ENCODE peak calls at places on chromosomes 13 and 19, in eight cellular contexts. R is heart left ventricle; P is fibroblast of the aortic adventitia; F is neuronal stem cell; L is pancreas; T is kidney epithelial cell; J is Jurkat, Clone E6-1; N is fibroblast of pulmonary artery. V is an unnamed sample.

GRCh38 chr19:18168673-18169381 is 4.8 kb upstream of the IFI30 start:
- DNase-seq in R (no peak), P (no peak), F (no peak), L (no peak), T (no peak), J (no peak), N (no peak), V (no peak)

GRCh38 chr19:48330012-48330681 is 4.8 kb downstream of the EMP3 start:
- DNase-seq in R (peak), P (no peak), F (peak), L (peak), T (no peak), J (peak), N (no peak), V (peak)

GRCh38 chr19:19554074-19555023 is 16.3 kb downstream of the CILP2 start:
- DNase-seq in R (no peak), P (peak), F (no peak), L (no peak), T (no peak), J (peak), N (peak), V (peak)

GRCh38 chr13:32902898-32903297 is 113.3 kb upstream of the KL start:
- DNase-seq in R (peak), P (peak), F (no peak), L (peak), T (no peak), J (no peak), N (peak), V (no peak)

GRCh38 chr19:12997225-12997966 is 2.1 kb downstream of the NFIX start:
- DNase-seq in R (no peak), P (no peak), F (no peak), L (no peak), T (no peak), J (no peak), N (no peak), V (no peak)

GRCh38 chr13:75861786-75862185 is 225.7 kb downstream of the LMO7 start:
- DNase-seq in R (no peak), P (peak), F (no peak), L (no peak), T (no peak), J (no peak), N (no peak), V (no peak)

GRCh38 chr19:47762151-47762550 is 16.4 kb upstream of the SELENOW start:
- DNase-seq in R (no peak), P (no peak), F (no peak), L (no peak), T (no peak), J (no peak), N (no peak), V (no peak)

GRCh38 chr19:5342573-5343201 is 2.1 kb upstream of the PTPRS start:
- DNase-seq in R (no peak), P (no peak), F (no peak), L (no peak), T (no peak), J (no peak), N (no peak), V (no peak)

GRCh38 chr13:61466280-61466679 is 50.6 kb upstream of the PCDH20 start:
- DNase-seq in R (no peak), P (no peak), F (no peak), L (no peak), T (no peak), J (no peak), N (no peak), V (no peak)

GRCh38 chr19:33428627-33429013 is 55.1 kb downstream of the CEBPG start:
- DNase-seq in R (no peak), P (no peak), F (no peak), L (no peak), T (no peak), J (no peak), N (no peak), V (no peak)

GRCh38 chr13:58907347-58907746 is 1256.4 kb downstream of the DIAPH3 start:
- DNase-seq in R (no peak), P (no peak), F (no peak), L (no peak), T (no peak), J (no peak), N (peak), V (no peak)

GRCh38 chr19:15399635-15400034 is 19.2 kb downstream of the AKAP8L start:
- DNase-seq in R (no peak), P (no peak), F (no peak), L (no peak), T (no peak), J (no peak), N (no peak), V (no peak)

GRCh38 chr19:55753401-55753800 is 5.5 kb upstream of the RFPL4A start:
- DNase-seq in R (no peak), P (no peak), F (no peak), L (peak), T (no peak), J (no peak), N (no peak), V (no peak)

GRCh38 chr13:37208052-37208451 is 102.6 kb upstream of the CSNK1A1L start:
- DNase-seq in R (no peak), P (no peak), F (no peak), L (no peak), T (no peak), J (no peak), N (no peak), V (no peak)

GRCh38 chr13:98397221-98397620 is 179.7 kb downstream of the STK24 start:
- DNase-seq in R (no peak), P (peak), F (no peak), L (no peak), T (no peak), J (no peak), N (peak), V (no peak)

GRCh38 chr13:74870865-74871264 is 611.1 kb downstream of the TBC1D4 start:
- DNase-seq in R (no peak), P (peak), F (no peak), L (no peak), T (no peak), J (no peak), N (peak), V (no peak)

GRCh38 chr13:52776726-52777125 is 37.1 kb upstream of the CNMD start:
- DNase-seq in R (no peak), P (no peak), F (no peak), L (no peak), T (no peak), J (no peak), N (no peak), V (no peak)

GRCh38 chr13:43016226-43016625 is 7.2 kb upstream of the DNAJC15 start:
- DNase-seq in R (no peak), P (no peak), F (no peak), L (no peak), T (no peak), J (no peak), N (no peak), V (no peak)

GRCh38 chr19:46622118-46622446 is 2.8 kb downstream of the PTGIR start:
- DNase-seq in R (no peak), P (no peak), F (no peak), L (no peak), T (no peak), J (no peak), N (no peak), V (no peak)

GRCh38 chr19:33905473-33905936 is 108.8 kb downstream of the KCTD15 start:
- DNase-seq in R (peak), P (no peak), F (peak), L (peak), T (no peak), J (no peak), N (no peak), V (no peak)

GRCh38 chr19:51123381-51124186 is 1.1 kb upstream of the SIGLEC9 start:
- DNase-seq in R (no peak), P (no peak), F (no peak), L (no peak), T (no peak), J (peak), N (no peak), V (peak)
- H3K4me3 ChIP-seq in R (no peak), P (no peak), F (no peak), L (no peak), T (no peak), J (no peak), N (no peak), V (peak)

GRCh38 chr13:112072531-112073244 is 5.7 kb downstream of the SOX1 start:
- DNase-seq in R (no peak), P (no peak), F (peak), L (no peak), T (no peak), J (no peak), N (no peak), V (no peak)
- H3K4me3 ChIP-seq in R (peak), P (no peak), F (peak), L (no peak), T (no peak), J (no peak), N (no peak), V (no peak)

DNA sequence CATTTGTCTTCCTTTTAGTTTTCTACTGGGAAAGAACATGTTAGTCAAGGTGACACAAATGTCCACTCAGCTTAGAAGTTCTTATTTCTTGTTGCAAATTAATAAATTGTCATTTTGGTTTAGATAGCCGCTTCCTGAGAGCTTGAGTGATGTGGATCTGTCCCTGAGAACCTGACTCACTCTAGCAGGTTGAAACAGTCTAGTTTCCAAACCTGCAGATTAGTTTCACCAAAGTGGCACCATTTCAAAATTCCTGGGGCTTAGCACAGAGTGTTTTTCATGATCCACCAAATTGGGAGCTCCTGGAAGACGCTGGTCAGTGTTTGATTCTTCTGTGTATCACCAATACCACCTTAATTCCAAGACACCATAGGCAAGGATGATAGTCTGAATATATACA is 119.4 kb upstream of the TSC22D1 start:
- DNase-seq in R (no peak), P (no peak), F (no peak), L (no peak), T (no peak), J (no peak), N (no peak), V (no peak)
- H3K4me3 ChIP-seq in R (no peak), P (no peak), F (no peak), L (no peak), T (no peak), J (no peak), N (no peak), V (no peak)

GRCh38 chr19:39157997-39158389 is 32.4 kb downstream of the PAK4 start:
- DNase-seq in R (no peak), P (no peak), F (no peak), L (no peak), T (no peak), J (no peak), N (no peak), V (no peak)

GRCh38 chr19:39157275-39157996 is 31.9 kb downstream of the PAK4 start:
- DNase-seq in R (no peak), P (peak), F (no peak), L (no peak), T (no peak), J (no peak), N (no peak), V (no peak)

GRCh38 chr19:39156230-39156890 is 30.8 kb downstream of the PAK4 start:
- DNase-seq in R (no peak), P (no peak), F (no peak), L (peak), T (no peak), J (no peak), N (no peak), V (no peak)

GRCh38 chr19:39155741-39156140 is 30.2 kb downstream of the PAK4 start:
- DNase-seq in R (no peak), P (no peak), F (no peak), L (no peak), T (no peak), J (no peak), N (no peak), V (no peak)

GRCh38 chr19:39156891-39157230 is 31.3 kb downstream of the PAK4 start:
- DNase-seq in R (no peak), P (no peak), F (no peak), L (no peak), T (no peak), J (no peak), N (no peak), V (no peak)
- H3K4me3 ChIP-seq in R (no peak), P (peak), F (no peak), L (no peak), T (no peak), J (no peak), N (no peak), V (no peak)

DNA sequence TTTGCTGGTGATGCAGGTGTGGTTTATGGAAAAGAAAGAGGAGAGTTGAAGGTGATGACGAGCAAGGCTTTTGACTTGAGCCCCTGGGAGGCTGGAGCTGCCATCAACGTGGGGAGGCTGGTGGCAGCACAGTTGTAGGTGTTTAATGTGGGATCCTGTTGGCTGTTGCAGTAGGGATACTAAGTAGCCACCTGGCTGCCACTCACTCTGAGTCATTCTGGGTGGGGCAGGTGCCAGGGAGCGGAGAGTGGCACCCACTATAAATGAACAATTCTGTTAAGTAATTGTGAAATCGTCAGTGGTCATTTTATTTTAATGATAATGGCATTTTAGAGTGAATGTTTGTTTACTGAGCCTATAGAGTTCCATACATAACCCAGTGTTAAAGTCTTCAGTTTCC is 9.8 kb downstream of the ZNF317 start:
- DNase-seq in R (no peak), P (no peak), F (no peak), L (no peak), T (no peak), J (no peak), N (no peak), V (no peak)
- H3K4me3 ChIP-seq in R (no peak), P (no peak), F (no peak), L (no peak), T (no peak), J (no peak), N (no peak), V (no peak)

GRCh38 chr19:281156-281853 is 9.9 kb downstream of the PLPP2 start:
- DNase-seq in R (no peak), P (no peak), F (no peak), L (no peak), T (no peak), J (no peak), N (no peak), V (no peak)

GRCh38 chr19:279656-280055 is 11.5 kb downstream of the PLPP2 start:
- DNase-seq in R (no peak), P (no peak), F (no peak), L (no peak), T (no peak), J (no peak), N (no peak), V (no peak)

GRCh38 chr19:280541-281007 is 10.6 kb downstream of the PLPP2 start:
- DNase-seq in R (no peak), P (no peak), F (peak), L (no peak), T (no peak), J (no peak), N (no peak), V (no peak)

GRCh38 chr19:277581-278165 is 13.5 kb downstream of the PLPP2 start:
- DNase-seq in R (no peak), P (peak), F (peak), L (no peak), T (no peak), J (no peak), N (peak), V (no peak)

GRCh38 chr19:279231-279630 is 12.0 kb downstream of the PLPP2 start:
- DNase-seq in R (no peak), P (no peak), F (no peak), L (no peak), T (no peak), J (no peak), N (no peak), V (no peak)
- H3K4me3 ChIP-seq in R (no peak), P (no peak), F (no peak), L (no peak), T (no peak), J (no peak), N (no peak), V (no peak)

GRCh38 chr13:41017153-41017552 is 2.0 kb downstream of the ELF1 start:
- DNase-seq in R (no peak), P (no peak), F (no peak), L (no peak), T (no peak), J (no peak), N (no peak), V (peak)

GRCh38 chr13:41018583-41018909 is 570 bp downstream of the ELF1 start:
- DNase-seq in R (no peak), P (no peak), F (no peak), L (no peak), T (no peak), J (no peak), N (no peak), V (no peak)

GRCh38 chr13:41019578-41020347 is 647 bp upstream of the ELF1 start:
- DNase-seq in R (no peak), P (no peak), F (no peak), L (no peak), T (peak), J (no peak), N (no peak), V (no peak)

GRCh38 chr13:41019027-41019487 is at the start of gene ELF1:
- DNase-seq in R (no peak), P (peak), F (no peak), L (peak), T (peak), J (peak), N (peak), V (peak)

GRCh38 chr13:41017744-41018582 is 1.2 kb downstream of the ELF1 start:
- DNase-seq in R (no peak), P (no peak), F (no peak), L (no peak), T (no peak), J (peak), N (no peak), V (no peak)
- H3K4me3 ChIP-seq in R (peak), P (no peak), F (no peak), L (no peak), T (peak), J (peak), N (no peak), V (peak)

V was measured in CD4-positive, alpha-beta memory T cell.